ENCODE peak calls at places on chromosomes 1 and 21, in four cellular contexts. Z is uterus, Q is sigmoid colon, V is transverse colon. G is an unnamed sample. For H3K9me3, the result is how much of the 10 kb centered on the place peaks cover.

GRCh38 chr1:150997126-150997872 is 9.4 kb downstream of the MINDY1 start:
- DNase-seq in Z (no peak), Q (no peak), V (no peak), G (no peak)

GRCh38 chr1:199010933-199011332 is 372.1 kb downstream of the PTPRC start:
- DNase-seq in Z (no peak), Q (no peak), V (no peak), G (no peak)

GRCh38 chr1:212062832-212063438 is 27.4 kb downstream of the DTL start:
- DNase-seq in Z (no peak), Q (no peak), V (no peak), G (no peak)

GRCh38 chr1:53740621-53741105 is 1.7 kb upstream of the GLIS1 start:
- DNase-seq in Z (no peak), Q (no peak), V (no peak), G (no peak)

GRCh38 chr1:86965012-86965826 is 50.8 kb downstream of the HS2ST1 start:
- DNase-seq in Z (no peak), Q (no peak), V (no peak), G (no peak)

GRCh38 chr1:222815367-222815765 is 527 bp downstream of the DISP1 start:
- DNase-seq in Z (peak), Q (peak), V (peak), G (no peak)

GRCh38 chr21:34649400-34649799 is 19.4 kb upstream of the CLIC6 start:
- DNase-seq in Z (no peak), Q (no peak), V (no peak), G (no peak)

GRCh38 chr1:63789856-63790605 is 16.2 kb downstream of the ROR1 start:
- DNase-seq in Z (no peak), Q (no peak), V (no peak), G (no peak)

GRCh38 chr1:26696645-26697440 is 1.0 kb downstream of the ARID1A start:
- DNase-seq in Z (peak), Q (peak), V (peak), G (peak)

GRCh38 chr1:27416387-27417111 is 24.1 kb downstream of the GPR3 start:
- DNase-seq in Z (no peak), Q (no peak), V (peak), G (no peak)

GRCh38 chr1:68954841-68955240 is 458.0 kb upstream of the DEPDC1 start:
- DNase-seq in Z (no peak), Q (no peak), V (no peak), G (no peak)

GRCh38 chr21:45050786-45051489 is 23.4 kb upstream of the ADARB1 start:
- DNase-seq in Z (no peak), Q (no peak), V (no peak), G (no peak)

GRCh38 chr1:57117753-57118152 is 151.9 kb upstream of the C8B start:
- DNase-seq in Z (no peak), Q (no peak), V (no peak), G (no peak)

GRCh38 chr1:9101510-9102146 is 27.3 kb downstream of the GPR157 start:
- DNase-seq in Z (peak), Q (peak), V (peak), G (no peak)

GRCh38 chr1:226737819-226738420 is 1.2 kb downstream of the ITPKB start:
- DNase-seq in Z (peak), Q (peak), V (peak), G (peak)

GRCh38 chr1:9416506-9416905 is 122.8 kb upstream of the SLC25A33 start:
- DNase-seq in Z (no peak), Q (no peak), V (no peak), G (no peak)

GRCh38 chr1:170678196-170678595 is 14.3 kb downstream of the PRRX1 start:
- DNase-seq in Z (no peak), Q (no peak), V (no peak), G (no peak)

GRCh38 chr1:211947396-211948295 is 87.7 kb downstream of the INTS7 start:
- DNase-seq in Z (no peak), Q (no peak), V (no peak), G (no peak)

DNA sequence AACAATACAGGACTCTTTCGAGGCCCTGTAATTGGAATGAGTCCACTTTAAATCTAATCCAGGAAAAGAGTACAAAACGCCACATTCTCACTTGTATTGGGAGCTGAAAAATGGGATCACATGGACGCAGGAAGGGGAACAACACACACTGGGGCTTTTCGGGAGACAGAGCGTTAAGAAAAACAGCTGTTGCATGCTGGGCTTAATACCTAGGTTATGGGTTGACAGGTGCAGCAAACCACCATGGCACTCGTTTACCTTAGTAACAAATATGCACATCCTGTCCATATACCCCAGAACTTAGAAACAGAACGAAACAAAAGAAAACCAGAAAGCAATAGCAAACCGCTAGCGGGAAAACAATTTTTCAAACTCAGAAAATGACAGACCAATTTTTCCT is 1532.7 kb upstream of the TPTE start:
- DNase-seq in Z (no peak), Q (no peak), V (no peak), G (no peak)
- H3K9me3 ChIP-seq in Z (under half), Q (under half), V (under half), G (under half)

DNA sequence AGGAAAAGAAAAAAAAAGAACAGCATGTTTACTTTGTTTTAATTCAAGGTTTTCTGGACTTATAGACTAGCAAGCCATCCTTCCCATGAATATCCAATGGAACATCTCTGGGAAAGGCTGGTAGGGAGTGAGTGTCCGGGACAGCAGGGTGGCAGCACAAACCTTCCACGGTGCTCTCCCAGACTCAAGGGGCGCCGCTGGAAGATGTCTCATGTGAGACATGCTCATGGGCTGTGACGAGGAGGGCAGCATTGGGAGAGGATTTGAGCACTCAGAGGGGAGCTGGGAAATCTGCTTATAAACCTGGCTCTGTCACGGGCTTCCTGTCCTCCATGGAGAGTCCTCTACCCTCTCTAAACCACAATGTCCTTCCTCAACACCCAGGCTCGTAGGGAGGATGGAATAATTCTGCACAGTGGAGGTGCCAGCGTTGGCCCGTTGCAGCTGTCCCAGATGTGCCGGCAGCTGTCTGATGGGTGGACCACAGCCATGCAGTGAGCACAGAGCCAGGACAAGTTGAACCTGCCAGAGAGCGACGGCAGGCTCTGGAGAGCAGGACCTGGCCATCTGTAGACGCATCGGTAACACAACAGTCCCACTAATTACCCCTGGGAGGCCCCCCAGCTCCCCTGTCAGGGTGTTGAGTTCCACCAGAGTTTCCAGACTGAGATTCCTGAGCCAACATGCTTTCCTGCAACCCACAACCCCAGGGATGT is 100.0 kb upstream of the IGSF21 start:
- DNase-seq in Z (no peak), Q (no peak), V (no peak), G (no peak)
- TF ChIP-seq POLR2A in Z (no peak), Q (no peak), V (no peak), G (no peak)

GRCh38 chr1:44806704-44807363 is at the start of gene DYNLT4:
- DNase-seq in Z (no peak), Q (no peak), V (no peak), G (peak)

GRCh38 chr1:44805311-44806024 is 1.7 kb downstream of the DYNLT4 start:
- DNase-seq in Z (no peak), Q (peak), V (no peak), G (peak)

GRCh38 chr1:44808063-44808937 is at the start of gene BTBD19:
- DNase-seq in Z (peak), Q (peak), V (peak), G (peak)

GRCh38 chr1:44807364-44808062 is 362 bp upstream of the DYNLT4 start:
- DNase-seq in Z (peak), Q (peak), V (peak), G (peak)

DNA sequence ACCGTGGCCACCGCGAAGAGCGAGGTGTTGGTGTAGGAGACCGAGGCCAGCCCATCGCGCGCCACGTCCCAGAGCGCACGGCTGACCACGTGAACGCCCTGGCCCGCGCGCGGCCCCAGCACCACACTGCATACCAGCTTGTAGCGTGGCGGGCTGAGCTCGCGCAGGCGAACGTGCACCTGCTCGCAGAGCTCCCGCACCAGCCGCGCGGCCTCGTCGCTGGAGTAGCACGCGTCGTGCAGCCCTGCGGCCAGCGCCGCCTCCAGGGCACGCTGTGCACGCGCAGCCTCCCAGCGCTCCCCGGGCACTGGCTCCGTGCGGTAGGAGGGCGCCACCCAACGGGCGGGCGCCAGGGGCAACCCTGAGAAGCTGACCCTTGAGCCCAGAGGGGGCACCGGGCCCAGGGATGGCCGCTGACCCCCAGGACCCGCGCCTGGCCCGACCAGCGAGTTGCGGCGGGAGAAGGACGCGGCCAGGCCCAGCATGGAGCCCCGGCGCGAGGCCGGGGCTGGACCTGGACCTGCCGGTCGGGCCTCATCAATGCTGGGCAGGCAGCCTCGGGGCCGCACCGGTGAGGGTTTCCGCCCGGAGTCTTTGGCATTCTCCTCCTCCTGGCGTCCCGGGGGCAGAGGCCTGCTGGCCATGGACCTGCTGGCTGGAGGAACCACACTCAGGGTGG is 987 bp downstream of the DYNLT4 start:
- DNase-seq in Z (no peak), Q (peak), V (peak), G (peak)
- H3K4me3 ChIP-seq in Z (no peak), Q (no peak), V (no peak), G (no peak)

DNA sequence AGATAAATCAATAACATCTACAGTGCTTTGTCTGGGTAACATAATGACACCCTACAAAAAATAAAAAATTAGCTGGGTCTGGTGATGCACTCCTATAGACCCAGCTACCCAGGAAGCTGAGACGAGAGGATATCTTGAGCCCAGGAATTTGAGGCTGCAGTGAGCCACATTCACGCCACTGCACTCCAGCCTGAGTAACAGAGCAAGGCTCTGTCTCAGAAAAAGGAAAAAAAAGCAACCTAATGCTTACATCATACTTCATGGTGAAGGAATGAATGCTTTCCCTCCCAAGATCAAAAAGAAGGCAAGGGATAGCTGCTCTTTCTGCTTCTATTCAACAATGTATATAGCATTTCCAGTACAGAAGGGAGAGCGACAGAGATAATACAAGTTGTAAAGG is 24.2 kb upstream of the CTTNBP2NL start:
- DNase-seq in Z (no peak), Q (no peak), V (no peak), G (no peak)
- H3K9me3 ChIP-seq in Z (under half), Q (under half), V (under half), G (under half)

GRCh38 chr21:43892984-43893535 is 28.0 kb downstream of the AGPAT3 start:
- DNase-seq in Z (no peak), Q (no peak), V (no peak), G (peak)

GRCh38 chr21:43894206-43894577 is 29.2 kb downstream of the AGPAT3 start:
- DNase-seq in Z (no peak), Q (no peak), V (no peak), G (no peak)

GRCh38 chr21:43893536-43894205 is 28.6 kb downstream of the AGPAT3 start:
- DNase-seq in Z (no peak), Q (peak), V (no peak), G (peak)

GRCh38 chr21:43890042-43890441 is 25.0 kb downstream of the AGPAT3 start:
- DNase-seq in Z (no peak), Q (peak), V (no peak), G (peak)

DNA sequence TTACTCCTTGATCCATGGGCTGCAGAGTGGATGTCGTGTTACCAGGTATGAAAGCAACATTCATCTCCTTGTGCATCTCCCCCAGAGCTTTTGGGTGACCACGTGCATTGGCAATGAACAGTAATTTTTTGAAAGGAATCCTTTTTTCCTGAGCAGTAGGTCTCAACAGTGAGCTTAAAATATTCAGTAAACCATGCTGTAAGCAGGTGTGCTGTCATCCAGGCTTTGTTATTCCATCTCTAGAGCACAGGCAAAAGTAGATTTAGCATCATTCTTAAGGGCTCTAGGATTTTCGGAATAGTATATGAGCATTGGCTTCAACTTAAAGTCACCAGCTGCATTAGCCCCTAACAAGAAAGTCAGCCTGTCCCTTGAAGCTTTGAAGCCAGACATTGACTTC is 27.3 kb downstream of the AGPAT3 start:
- DNase-seq in Z (no peak), Q (no peak), V (no peak), G (no peak)
- TF ChIP-seq POLR2A in Z (no peak), Q (no peak), V (no peak), G (no peak)

GRCh38 chr1:1164701-1165451 is 8.8 kb upstream of the TTLL10 start:
- DNase-seq in Z (no peak), Q (no peak), V (peak), G (no peak)

GRCh38 chr1:1165485-1165884 is 8.2 kb upstream of the TTLL10 start:
- DNase-seq in Z (no peak), Q (no peak), V (no peak), G (no peak)

GRCh38 chr1:1162597-1163537 is 10.8 kb upstream of the TTLL10 start:
- DNase-seq in Z (no peak), Q (no peak), V (peak), G (no peak)

GRCh38 chr1:1164361-1164700 is 9.3 kb upstream of the TTLL10 start:
- DNase-seq in Z (no peak), Q (no peak), V (no peak), G (no peak)

DNA sequence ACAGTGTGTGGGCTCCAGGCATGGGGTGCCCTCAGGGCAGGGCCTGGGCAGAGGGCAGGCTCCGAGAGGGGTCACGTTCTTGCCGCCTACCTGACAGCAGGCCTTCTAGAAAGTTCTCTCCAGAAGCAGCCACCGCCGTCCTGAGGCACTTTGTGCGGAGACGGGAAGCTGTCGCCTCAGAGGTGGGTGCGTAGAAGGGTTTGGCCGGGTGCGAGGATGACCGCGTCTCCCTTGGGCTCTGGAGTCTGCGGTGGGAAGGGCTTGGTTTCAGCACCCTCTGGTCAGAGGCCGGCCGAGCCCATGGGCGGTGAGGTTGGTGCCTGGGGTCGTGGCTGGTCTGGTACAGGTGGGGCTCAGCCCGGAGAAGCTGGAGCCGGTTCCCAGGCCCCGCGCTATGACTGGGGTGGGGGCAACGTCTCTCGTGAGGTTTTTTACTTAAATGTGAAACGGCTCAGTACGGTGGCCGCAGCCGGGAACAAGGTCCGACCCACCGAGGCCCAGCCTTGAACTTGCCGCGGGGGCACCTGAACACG is 10.1 kb upstream of the TTLL10 start:
- DNase-seq in Z (no peak), Q (no peak), V (no peak), G (no peak)
- H3K4me3 ChIP-seq in Z (no peak), Q (no peak), V (peak), G (no peak)

GRCh38 chr1:4759671-4760070 is 105.3 kb downstream of the AJAP1 start:
- DNase-seq in Z (no peak), Q (no peak), V (no peak), G (no peak)

GRCh38 chr1:4756851-4757580 is 102.6 kb downstream of the AJAP1 start:
- DNase-seq in Z (no peak), Q (no peak), V (no peak), G (no peak)

GRCh38 chr1:4762146-4762545 is 107.7 kb downstream of the AJAP1 start:
- DNase-seq in Z (no peak), Q (no peak), V (no peak), G (no peak)

GRCh38 chr1:4760088-4760487 is 105.7 kb downstream of the AJAP1 start:
- DNase-seq in Z (no peak), Q (no peak), V (no peak), G (no peak)

DNA sequence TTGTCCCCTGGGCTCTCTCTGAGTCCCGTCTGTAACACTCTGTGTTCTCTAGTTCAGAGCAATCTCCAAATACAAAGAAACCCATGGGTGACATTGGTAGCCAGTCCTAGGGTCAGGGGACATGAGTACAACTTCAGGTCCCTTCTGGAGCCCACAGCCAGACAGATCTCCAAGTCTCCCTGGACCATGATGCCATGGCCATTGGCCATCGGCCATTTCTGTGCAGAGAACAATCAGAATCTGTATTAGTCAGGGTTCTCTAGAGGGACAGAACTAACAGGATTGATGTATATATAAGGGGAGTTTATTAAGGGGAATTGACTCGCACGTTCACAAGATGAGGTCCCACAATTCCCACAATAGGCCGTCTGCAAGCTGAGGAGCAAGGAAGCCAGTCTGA is 106.9 kb downstream of the AJAP1 start:
- DNase-seq in Z (no peak), Q (no peak), V (no peak), G (no peak)
- H3K9me3 ChIP-seq in Z (under half), Q (under half), V (under half), G (under half)

DNA sequence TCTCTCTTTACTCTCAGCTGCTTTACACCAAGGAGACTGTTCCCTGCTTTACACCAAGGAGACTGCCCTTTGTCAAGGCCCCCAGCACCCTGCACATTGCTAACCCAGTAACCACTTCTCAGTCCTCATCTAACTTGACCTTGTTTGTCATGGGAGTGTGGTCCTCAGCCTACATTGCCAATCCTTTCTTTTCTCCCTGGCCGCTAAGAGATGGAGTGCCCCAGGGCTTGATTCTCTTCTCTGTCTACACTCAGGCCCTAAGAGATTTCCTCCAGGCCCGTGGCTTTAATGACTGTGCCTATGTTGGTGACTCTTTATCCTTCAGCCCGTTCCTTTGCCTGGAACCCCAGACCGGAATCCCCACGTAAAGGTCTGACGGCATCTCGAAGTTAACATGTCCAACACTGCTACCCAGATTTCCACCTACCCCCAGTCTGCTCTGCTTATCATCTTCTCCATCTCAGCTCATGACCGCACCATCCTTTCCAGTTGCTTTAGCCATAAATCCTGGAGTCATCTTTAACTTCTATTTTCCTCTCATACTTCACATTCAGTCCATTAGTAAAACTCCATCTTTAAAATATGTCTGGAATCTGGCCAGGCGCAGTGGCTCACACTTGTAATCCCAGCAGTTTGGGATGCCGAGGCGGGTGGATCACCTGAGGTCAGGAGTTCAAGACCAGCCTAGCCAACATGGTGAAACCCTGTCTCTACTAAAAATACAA is 9.5 kb upstream of the SEMA4A start:
- DNase-seq in Z (peak), Q (no peak), V (no peak), G (no peak)
- TF ChIP-seq POLR2A in Z (no peak), Q (no peak), V (no peak), G (no peak)

G was measured in spleen.